ENCODE peak calls at places on chromosomes 12 and 14, in four cellular contexts. One of them, this sample, is unnamed.
A peak's percentile ranks its signal among the peaks of the same experiment; 100 is the strongest.

GRCh38 chr14:90624228-90624627 is 192.0 kb downstream of the TTC7B start:
- DNase-seq in activated CD4-positive, alpha-beta T cell treated with anti-CD3 and anti-CD28 coated beads, Interleukin-2, amount 50 U/mL, for 48 hours: no peak
- DNase-seq in Calu3: peak; percentile 51
- DNase-seq in cardiac fibroblast: peak; percentile 59
- DNase-seq in this sample: peak; percentile 94

GRCh38 chr14:46769292-46769691 is 117.7 kb upstream of the RPL10L start:
- DNase-seq in activated CD4-positive, alpha-beta T cell treated with anti-CD3 and anti-CD28 coated beads, Interleukin-2, amount 50 U/mL, for 48 hours: no peak
- DNase-seq in Calu3: no peak
- DNase-seq in cardiac fibroblast: no peak
- DNase-seq in this sample: no peak

GRCh38 chr14:36504805-36505192 is 15.2 kb downstream of the NKX2-1 start:
- DNase-seq in activated CD4-positive, alpha-beta T cell treated with anti-CD3 and anti-CD28 coated beads, Interleukin-2, amount 50 U/mL, for 48 hours: no peak
- DNase-seq in Calu3: no peak
- DNase-seq in cardiac fibroblast: no peak
- DNase-seq in this sample: no peak

GRCh38 chr12:121391619-121392324 is 8.1 kb upstream of the RNF34 start:
- DNase-seq in activated CD4-positive, alpha-beta T cell treated with anti-CD3 and anti-CD28 coated beads, Interleukin-2, amount 50 U/mL, for 48 hours: peak; percentile 45
- DNase-seq in Calu3: no peak
- DNase-seq in cardiac fibroblast: peak; percentile 58
- DNase-seq in this sample: no peak

GRCh38 chr12:62014330-62014729 is 245.9 kb upstream of the USP15 start:
- DNase-seq in activated CD4-positive, alpha-beta T cell treated with anti-CD3 and anti-CD28 coated beads, Interleukin-2, amount 50 U/mL, for 48 hours: no peak
- DNase-seq in Calu3: no peak
- DNase-seq in cardiac fibroblast: no peak
- DNase-seq in this sample: no peak

GRCh38 chr12:5506295-5506694 is 74.4 kb downstream of the NTF3 start:
- DNase-seq in activated CD4-positive, alpha-beta T cell treated with anti-CD3 and anti-CD28 coated beads, Interleukin-2, amount 50 U/mL, for 48 hours: no peak
- DNase-seq in Calu3: no peak
- DNase-seq in cardiac fibroblast: no peak
- DNase-seq in this sample: no peak

GRCh38 chr14:70192915-70193314 is 4.2 kb upstream of the SLC8A3 start:
- DNase-seq in activated CD4-positive, alpha-beta T cell treated with anti-CD3 and anti-CD28 coated beads, Interleukin-2, amount 50 U/mL, for 48 hours: no peak
- DNase-seq in Calu3: no peak
- DNase-seq in cardiac fibroblast: no peak
- DNase-seq in this sample: no peak

GRCh38 chr14:53401646-53402045 is 248.5 kb upstream of the DDHD1 start:
- DNase-seq in activated CD4-positive, alpha-beta T cell treated with anti-CD3 and anti-CD28 coated beads, Interleukin-2, amount 50 U/mL, for 48 hours: no peak
- DNase-seq in Calu3: no peak
- DNase-seq in cardiac fibroblast: no peak
- DNase-seq in this sample: no peak

GRCh38 chr12:56943878-56944277 is 9.7 kb upstream of the SDR9C7 start:
- DNase-seq in activated CD4-positive, alpha-beta T cell treated with anti-CD3 and anti-CD28 coated beads, Interleukin-2, amount 50 U/mL, for 48 hours: no peak
- DNase-seq in Calu3: no peak
- DNase-seq in cardiac fibroblast: no peak
- DNase-seq in this sample: no peak

GRCh38 chr12:5083955-5084849 is 40.5 kb downstream of the KCNA5 start:
- DNase-seq in activated CD4-positive, alpha-beta T cell treated with anti-CD3 and anti-CD28 coated beads, Interleukin-2, amount 50 U/mL, for 48 hours: no peak
- DNase-seq in Calu3: peak; percentile 47
- DNase-seq in cardiac fibroblast: peak; percentile 76
- DNase-seq in this sample: peak; percentile 33

GRCh38 chr12:81450920-81451739 is 308.0 kb downstream of the PPFIA2 start:
- DNase-seq in activated CD4-positive, alpha-beta T cell treated with anti-CD3 and anti-CD28 coated beads, Interleukin-2, amount 50 U/mL, for 48 hours: no peak
- DNase-seq in Calu3: peak; percentile 72
- DNase-seq in cardiac fibroblast: peak; percentile 81
- DNase-seq in this sample: peak; percentile 76

GRCh38 chr14:53596845-53597525 is 359.6 kb downstream of the BMP4 start:
- DNase-seq in activated CD4-positive, alpha-beta T cell treated with anti-CD3 and anti-CD28 coated beads, Interleukin-2, amount 50 U/mL, for 48 hours: no peak
- DNase-seq in Calu3: no peak
- DNase-seq in cardiac fibroblast: no peak
- DNase-seq in this sample: peak; percentile 14

GRCh38 chr14:73757876-73758391 is 43.8 kb upstream of the PNMA1 start:
- DNase-seq in activated CD4-positive, alpha-beta T cell treated with anti-CD3 and anti-CD28 coated beads, Interleukin-2, amount 50 U/mL, for 48 hours: no peak
- DNase-seq in Calu3: no peak
- DNase-seq in cardiac fibroblast: no peak
- DNase-seq in this sample: no peak

GRCh38 chr14:77973246-77973645 is 173.3 kb downstream of the ADCK1 start:
- DNase-seq in activated CD4-positive, alpha-beta T cell treated with anti-CD3 and anti-CD28 coated beads, Interleukin-2, amount 50 U/mL, for 48 hours: no peak
- DNase-seq in Calu3: no peak
- DNase-seq in cardiac fibroblast: no peak
- DNase-seq in this sample: no peak

GRCh38 chr12:79689041-79689476 is 1.7 kb downstream of the PAWR start:
- DNase-seq in activated CD4-positive, alpha-beta T cell treated with anti-CD3 and anti-CD28 coated beads, Interleukin-2, amount 50 U/mL, for 48 hours: no peak
- DNase-seq in Calu3: no peak
- DNase-seq in cardiac fibroblast: peak; percentile 32
- DNase-seq in this sample: peak; percentile 38

GRCh38 chr12:9241301-9241700 is 33.1 kb upstream of the PZP start:
- DNase-seq in activated CD4-positive, alpha-beta T cell treated with anti-CD3 and anti-CD28 coated beads, Interleukin-2, amount 50 U/mL, for 48 hours: no peak
- DNase-seq in Calu3: no peak
- DNase-seq in cardiac fibroblast: no peak
- DNase-seq in this sample: no peak

GRCh38 chr14:95547272-95547625 is 12.4 kb downstream of the GLRX5 start:
- DNase-seq in activated CD4-positive, alpha-beta T cell treated with anti-CD3 and anti-CD28 coated beads, Interleukin-2, amount 50 U/mL, for 48 hours: no peak
- DNase-seq in Calu3: peak; percentile 13
- DNase-seq in cardiac fibroblast: no peak
- DNase-seq in this sample: no peak

GRCh38 chr14:39419272-39419671 is 13.0 kb downstream of the FBXO33 start:
- DNase-seq in activated CD4-positive, alpha-beta T cell treated with anti-CD3 and anti-CD28 coated beads, Interleukin-2, amount 50 U/mL, for 48 hours: no peak
- DNase-seq in Calu3: no peak
- DNase-seq in cardiac fibroblast: peak; percentile 18
- DNase-seq in this sample: no peak

GRCh38 chr12:81499809-81500208 is 259.3 kb downstream of the PPFIA2 start:
- DNase-seq in activated CD4-positive, alpha-beta T cell treated with anti-CD3 and anti-CD28 coated beads, Interleukin-2, amount 50 U/mL, for 48 hours: no peak
- DNase-seq in Calu3: no peak
- DNase-seq in cardiac fibroblast: no peak
- DNase-seq in this sample: no peak

GRCh38 chr14:69600304-69600891 is 11.0 kb upstream of the SUSD6 start:
- DNase-seq in activated CD4-positive, alpha-beta T cell treated with anti-CD3 and anti-CD28 coated beads, Interleukin-2, amount 50 U/mL, for 48 hours: no peak
- DNase-seq in Calu3: no peak
- DNase-seq in cardiac fibroblast: no peak
- DNase-seq in this sample: no peak

GRCh38 chr14:49940805-49941421 is 48.0 kb downstream of the ARF6 start:
- DNase-seq in activated CD4-positive, alpha-beta T cell treated with anti-CD3 and anti-CD28 coated beads, Interleukin-2, amount 50 U/mL, for 48 hours: no peak
- DNase-seq in Calu3: no peak
- DNase-seq in cardiac fibroblast: peak; percentile 85
- DNase-seq in this sample: no peak

GRCh38 chr12:120855823-120856589 is 48.2 kb downstream of the SPPL3 start:
- DNase-seq in activated CD4-positive, alpha-beta T cell treated with anti-CD3 and anti-CD28 coated beads, Interleukin-2, amount 50 U/mL, for 48 hours: no peak
- DNase-seq in Calu3: no peak
- DNase-seq in cardiac fibroblast: peak; percentile 39
- DNase-seq in this sample: no peak

GRCh38 chr12:95204141-95204866 is 13.0 kb downstream of the FGD6 start:
- DNase-seq in activated CD4-positive, alpha-beta T cell treated with anti-CD3 and anti-CD28 coated beads, Interleukin-2, amount 50 U/mL, for 48 hours: no peak
- DNase-seq in Calu3: peak; percentile 94
- DNase-seq in cardiac fibroblast: peak; percentile 95
- DNase-seq in this sample: peak; percentile 100

GRCh38 chr12:103840399-103840880 is 594 bp downstream of the NT5DC3 start:
- DNase-seq in activated CD4-positive, alpha-beta T cell treated with anti-CD3 and anti-CD28 coated beads, Interleukin-2, amount 50 U/mL, for 48 hours: peak; percentile 37
- DNase-seq in Calu3: no peak
- DNase-seq in cardiac fibroblast: peak; percentile 54
- DNase-seq in this sample: peak; percentile 52

GRCh38 chr12:123389560-123390351 is 5.8 kb downstream of the KMT5A start:
- DNase-seq in activated CD4-positive, alpha-beta T cell treated with anti-CD3 and anti-CD28 coated beads, Interleukin-2, amount 50 U/mL, for 48 hours: peak; percentile 22
- DNase-seq in Calu3: peak; percentile 60
- DNase-seq in cardiac fibroblast: peak; percentile 35
- DNase-seq in this sample: no peak

GRCh38 chr14:101126376-101127130 is 223.0 kb upstream of the RTL1 start:
- DNase-seq in activated CD4-positive, alpha-beta T cell treated with anti-CD3 and anti-CD28 coated beads, Interleukin-2, amount 50 U/mL, for 48 hours: no peak
- DNase-seq in Calu3: no peak
- DNase-seq in cardiac fibroblast: no peak
- DNase-seq in this sample: no peak

GRCh38 chr12:2281446-2281845 is 228.7 kb downstream of the CACNA1C start:
- DNase-seq in activated CD4-positive, alpha-beta T cell treated with anti-CD3 and anti-CD28 coated beads, Interleukin-2, amount 50 U/mL, for 48 hours: no peak
- DNase-seq in Calu3: no peak
- DNase-seq in cardiac fibroblast: no peak
- DNase-seq in this sample: no peak

GRCh38 chr12:129186952-129187351 is 333.7 kb downstream of the GLT1D1 start:
- DNase-seq in activated CD4-positive, alpha-beta T cell treated with anti-CD3 and anti-CD28 coated beads, Interleukin-2, amount 50 U/mL, for 48 hours: no peak
- DNase-seq in Calu3: no peak
- DNase-seq in cardiac fibroblast: no peak
- DNase-seq in this sample: no peak

GRCh38 chr12:39605501-39605900 is 14.1 kb downstream of the ABCD2 start:
- DNase-seq in activated CD4-positive, alpha-beta T cell treated with anti-CD3 and anti-CD28 coated beads, Interleukin-2, amount 50 U/mL, for 48 hours: no peak
- DNase-seq in Calu3: no peak
- DNase-seq in cardiac fibroblast: peak; percentile 61
- DNase-seq in this sample: peak; percentile 82

GRCh38 chr12:46108721-46109120 is 118.3 kb upstream of the SCAF11 start:
- DNase-seq in activated CD4-positive, alpha-beta T cell treated with anti-CD3 and anti-CD28 coated beads, Interleukin-2, amount 50 U/mL, for 48 hours: no peak
- DNase-seq in Calu3: no peak
- DNase-seq in cardiac fibroblast: no peak
- DNase-seq in this sample: no peak

GRCh38 chr14:77271113-77271710 is at the start of gene NGB:
- DNase-seq in activated CD4-positive, alpha-beta T cell treated with anti-CD3 and anti-CD28 coated beads, Interleukin-2, amount 50 U/mL, for 48 hours: no peak
- DNase-seq in Calu3: no peak
- DNase-seq in cardiac fibroblast: no peak
- DNase-seq in this sample: no peak

GRCh38 chr12:3201741-3202500 is 124.7 kb downstream of the TSPAN9 start:
- DNase-seq in activated CD4-positive, alpha-beta T cell treated with anti-CD3 and anti-CD28 coated beads, Interleukin-2, amount 50 U/mL, for 48 hours: no peak
- DNase-seq in Calu3: no peak
- DNase-seq in cardiac fibroblast: no peak
- DNase-seq in this sample: no peak

GRCh38 chr12:13171921-13172859 is 24.3 kb upstream of the EMP1 start:
- DNase-seq in activated CD4-positive, alpha-beta T cell treated with anti-CD3 and anti-CD28 coated beads, Interleukin-2, amount 50 U/mL, for 48 hours: no peak
- DNase-seq in Calu3: peak; percentile 73
- DNase-seq in cardiac fibroblast: peak; percentile 50
- DNase-seq in this sample: peak; percentile 91

GRCh38 chr14:101072945-101073597 is 169.5 kb upstream of the RTL1 start:
- DNase-seq in activated CD4-positive, alpha-beta T cell treated with anti-CD3 and anti-CD28 coated beads, Interleukin-2, amount 50 U/mL, for 48 hours: peak; percentile 13
- DNase-seq in Calu3: peak; percentile 94
- DNase-seq in cardiac fibroblast: peak; percentile 91
- DNase-seq in this sample: peak; percentile 98

This sample was measured in MCF 10A.